ENCODE peak calls at places on chromosomes 16 and 17, in five cellular contexts. U is MM.1S, O is neural progenitor cell, N is GM23338, B is PC-3. K is an unnamed sample.

GRCh38 chr17:51860934-51861561 is 297.5 kb downstream of the CA10 start:
- DNase-seq in U (peak; percentile 45), O (peak; percentile 83), B (peak; percentile 64), N (peak; percentile 90), K (peak; percentile 22)

GRCh38 chr16:4709481-4709880 is 16.1 kb downstream of the NUDT16L1 start:
- DNase-seq in B (no peak), U (no peak), N (no peak), O (no peak), K (no peak)

GRCh38 chr17:5705081-5705875 is 121.0 kb upstream of the NLRP1 start:
- DNase-seq in N (peak; percentile 80), U (peak; percentile 9), B (no peak), O (peak; percentile 77), K (peak; percentile 17)

GRCh38 chr16:25449802-25450201 is 192.2 kb upstream of the ZKSCAN2 start:
- DNase-seq in N (no peak), B (no peak), O (no peak), U (no peak), K (no peak)

GRCh38 chr17:78128616-78129384 is at the start of gene TMC6:
- DNase-seq in N (peak; percentile 88), O (peak; percentile 74), U (peak; percentile 91), B (peak; percentile 90), K (peak; percentile 86)

GRCh38 chr17:17303847-17304490 is 796 bp downstream of the NT5M start:
- DNase-seq in O (no peak), B (no peak), N (no peak), U (no peak), K (no peak)

GRCh38 chr16:2019919-2020831 is 590 bp downstream of the NPW start:
- DNase-seq in B (no peak), U (no peak), O (peak; percentile 70), N (peak; percentile 64), K (no peak)

GRCh38 chr16:57394444-57394843 is 10.1 kb upstream of the CCL17 start:
- DNase-seq in N (no peak), B (peak; percentile 42), U (no peak), O (no peak), K (no peak)

GRCh38 chr17:14481664-14482063 is 180.8 kb downstream of the HS3ST3B1 start:
- DNase-seq in O (no peak), N (no peak), B (no peak), U (no peak), K (no peak)

GRCh38 chr16:85520853-85521736 is 92.0 kb upstream of the GSE1 start:
- DNase-seq in B (peak; percentile 86), N (no peak), O (no peak), U (no peak), K (no peak)

GRCh38 chr17:42660692-42661345 is 1.7 kb downstream of the TUBG2 start:
- DNase-seq in O (no peak), B (peak; percentile 77), U (no peak), N (no peak), K (no peak)

GRCh38 chr17:15432807-15433547 is 34.4 kb downstream of the CDRT4 start:
- DNase-seq in O (no peak), N (no peak), B (no peak), U (no peak), K (no peak)

GRCh38 chr16:976389-976931 is 5.1 kb upstream of the SOX8 start:
- DNase-seq in U (no peak), O (no peak), B (no peak), N (no peak), K (no peak)

GRCh38 chr17:80872011-80872929 is 119.4 kb upstream of the CHMP6 start:
- DNase-seq in B (no peak), N (no peak), U (no peak), O (no peak), K (no peak)

GRCh38 chr17:81387235-81388060 is 7.8 kb upstream of the BAHCC1 start:
- DNase-seq in B (peak; percentile 64), O (peak; percentile 86), N (peak; percentile 60), U (no peak), K (no peak)

GRCh38 chr17:44917456-44917855 is 2.2 kb upstream of the GFAP start:
- DNase-seq in B (no peak), U (no peak), N (no peak), O (no peak), K (no peak)
- H3K36me3 ChIP-seq in B (no peaks in the 10 kb centered on the region), U (no peaks in the 10 kb centered on the region), N (no peaks in the 10 kb centered on the region), O (no peaks in the 10 kb centered on the region), K (no peaks in the 10 kb centered on the region)

GRCh38 chr17:79752175-79752574 is 21.4 kb downstream of the ENPP7 start:
- DNase-seq in N (no peak), B (peak; percentile 27), O (no peak), U (no peak), K (no peak)
- TF ChIP-seq EZH2phosphoT487 in N (no peak), B (no peak), O (no peak), U (no peak), K (no peak)

GRCh38 chr17:75227729-75228128 is 22.2 kb downstream of the NUP85 start:
- DNase-seq in U (no peak), O (no peak), N (no peak), B (no peak), K (no peak)
- H3K36me3 ChIP-seq in U (peaks cover 8% of the 10 kb centered on the region), O (no peaks in the 10 kb centered on the region), N (peaks cover 29% of the 10 kb centered on the region), B (peaks cover 70% of the 10 kb centered on the region), K (peaks cover 99% of the 10 kb centered on the region)

GRCh38 chr17:39173539-39174274 is 7.7 kb upstream of the ARL5C start:
- DNase-seq in N (no peak), B (no peak), U (no peak), O (no peak), K (no peak)
- TF ChIP-seq EZH2phosphoT487 in N (no peak), B (no peak), U (no peak), O (no peak), K (no peak)

GRCh38 chr17:7318121-7318860 is 3.1 kb upstream of the GPS2 start:
- DNase-seq in U (no peak), B (no peak), O (no peak), N (no peak), K (no peak)
- H3K36me3 ChIP-seq in U (no peaks in the 10 kb centered on the region), B (peaks cover 3% of the 10 kb centered on the region), O (no peaks in the 10 kb centered on the region), N (peaks cover 37% of the 10 kb centered on the region), K (peaks cover 84% of the 10 kb centered on the region)

GRCh38 chr17:39194985-39195524 is 2.4 kb downstream of the CACNB1 start:
- DNase-seq in N (peak; percentile 58), U (no peak), B (no peak), O (peak; percentile 67), K (no peak)
- TF ChIP-seq EZH2phosphoT487 in N (no peak), U (no peak), B (no peak), O (no peak), K (no peak)

DNA sequence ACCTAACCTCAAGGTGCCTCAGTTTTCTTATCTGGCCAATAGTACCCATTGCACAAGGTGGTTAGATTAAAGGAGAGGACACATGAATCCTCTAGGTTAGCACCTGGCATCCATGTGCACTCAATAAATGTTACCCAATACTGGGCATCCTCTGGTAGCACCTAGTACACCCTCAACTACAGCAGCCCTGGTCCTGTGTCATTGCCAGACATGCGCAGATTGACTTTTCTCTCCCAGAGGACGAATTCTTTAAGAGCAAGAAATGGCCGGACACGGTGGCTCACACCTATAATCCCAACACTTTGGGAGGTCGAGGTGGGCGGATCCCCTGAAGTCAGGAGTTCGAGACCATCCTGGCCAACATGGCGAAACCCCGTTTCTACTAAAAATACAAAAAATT is 7.3 kb downstream of the DUSP3 start:
- DNase-seq in O (no peak), U (no peak), B (no peak), N (no peak), K (no peak)
- H3K36me3 ChIP-seq in O (no peaks in the 10 kb centered on the region), U (no peaks in the 10 kb centered on the region), B (peaks cover 46% of the 10 kb centered on the region), N (peaks cover 5% of the 10 kb centered on the region), K (no peaks in the 10 kb centered on the region)

GRCh38 chr16:78310990-78311561 is 211.6 kb downstream of the WWOX start:
- DNase-seq in U (no peak), B (no peak), N (peak; percentile 71), O (peak; percentile 80), K (no peak)
- TF ChIP-seq EZH2phosphoT487 in U (no peak), B (no peak), N (no peak), O (no peak), K (no peak)

GRCh38 chr17:924711-925480 is 54.7 kb downstream of the NXN start:
- DNase-seq in N (peak; percentile 64), B (peak; percentile 77), U (no peak), O (no peak), K (no peak)

GRCh38 chr17:930258-930657 is 49.3 kb downstream of the NXN start:
- DNase-seq in N (no peak), O (no peak), B (peak; percentile 77), U (no peak), K (no peak)

GRCh38 chr17:929547-929946 is 50.0 kb downstream of the NXN start:
- DNase-seq in O (no peak), N (no peak), U (no peak), B (no peak), K (no peak)

GRCh38 chr17:925846-926245 is 53.7 kb downstream of the NXN start:
- DNase-seq in N (no peak), O (no peak), B (no peak), U (no peak), K (no peak)

DNA sequence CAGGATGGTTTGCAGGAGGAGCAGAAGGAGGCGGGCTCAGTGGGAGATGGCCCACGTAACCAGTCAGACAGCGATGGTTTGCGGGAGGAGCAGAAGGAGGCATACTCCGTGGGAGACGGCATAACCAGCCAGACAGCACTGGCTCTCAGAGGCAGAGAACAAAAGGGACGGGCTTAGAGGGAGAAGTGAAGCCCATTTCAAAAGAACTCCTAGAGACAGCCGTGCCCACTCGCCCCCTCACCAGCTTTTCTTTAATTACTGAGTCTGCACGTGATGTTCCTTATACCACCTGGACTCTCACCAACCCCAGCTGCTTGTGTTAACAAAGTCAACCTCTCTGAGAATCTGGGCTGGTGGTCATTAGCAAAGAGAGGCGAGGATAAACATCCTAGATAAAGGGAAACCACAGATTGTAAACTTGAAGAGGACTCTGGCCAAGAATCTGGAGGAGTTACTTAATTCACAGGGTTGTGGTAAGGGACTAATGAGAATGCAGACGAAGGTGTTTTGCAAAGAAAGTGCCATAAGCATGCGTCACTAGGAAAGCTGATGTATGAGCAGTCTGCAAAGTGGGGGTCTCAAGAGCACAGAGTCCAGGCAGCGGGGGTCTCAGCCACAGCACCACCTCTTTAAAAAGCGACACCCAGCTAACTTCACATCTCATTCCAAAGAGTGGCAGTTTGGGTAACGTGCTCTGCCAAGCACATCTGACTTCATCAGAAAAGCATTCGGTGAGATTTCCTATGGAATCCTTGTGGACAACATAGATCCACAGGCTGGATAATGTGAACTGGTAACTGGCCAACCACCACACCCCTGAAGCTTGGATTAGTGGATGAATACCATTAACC is 51.7 kb downstream of the NXN start:
- DNase-seq in O (peak; percentile 75), U (no peak), N (no peak), B (peak; percentile 88), K (no peak)
- H3K36me3 ChIP-seq in O (no peaks in the 10 kb centered on the region), U (no peaks in the 10 kb centered on the region), N (no peaks in the 10 kb centered on the region), B (no peaks in the 10 kb centered on the region), K (no peaks in the 10 kb centered on the region)

GRCh38 chr17:50352072-50352692 is 6.3 kb downstream of the XYLT2 start:
- DNase-seq in B (no peak), O (no peak), N (no peak), U (no peak), K (no peak)
- TF ChIP-seq EZH2phosphoT487 in B (no peak), O (no peak), N (no peak), U (no peak), K (no peak)